ENCODE peak calls at places on chromosomes 4 and X, in seven cellular contexts. One of them, this sample, is unnamed.

GRCh38 chr4:188727746-188728145 is 588.5 kb downstream of the TRIML1 start:
- DNase-seq in HFF-Myc: no peak
- DNase-seq in neural progenitor cell: no peak
- DNase-seq in mesothelial cell of epicardium: no peak
- DNase-seq in left lung: no peak
- DNase-seq in MCF 10A: no peak
- DNase-seq in choroid plexus epithelial cell: no peak
- DNase-seq in this sample: no peak

GRCh38 chr4:164116286-164116685 is 621.8 kb downstream of the TMA16 start:
- DNase-seq in HFF-Myc: no peak
- DNase-seq in neural progenitor cell: no peak
- DNase-seq in mesothelial cell of epicardium: no peak
- DNase-seq in left lung: no peak
- DNase-seq in MCF 10A: no peak
- DNase-seq in choroid plexus epithelial cell: no peak
- DNase-seq in this sample: no peak

GRCh38 chrX:7941390-7942042 is 14.3 kb upstream of the PNPLA4 start:
- DNase-seq in HFF-Myc: peak
- DNase-seq in neural progenitor cell: peak
- DNase-seq in mesothelial cell of epicardium: no peak
- DNase-seq in left lung: no peak
- DNase-seq in MCF 10A: peak
- DNase-seq in choroid plexus epithelial cell: peak
- DNase-seq in this sample: no peak

GRCh38 chr4:39030726-39031125 is 1.5 kb downstream of the TMEM156 start:
- DNase-seq in HFF-Myc: no peak
- DNase-seq in neural progenitor cell: no peak
- DNase-seq in mesothelial cell of epicardium: no peak
- DNase-seq in left lung: no peak
- DNase-seq in MCF 10A: no peak
- DNase-seq in choroid plexus epithelial cell: peak
- DNase-seq in this sample: no peak

GRCh38 chr4:158667651-158668198 is 4.0 kb downstream of the C4orf46 start:
- DNase-seq in HFF-Myc: peak
- DNase-seq in neural progenitor cell: no peak
- DNase-seq in mesothelial cell of epicardium: no peak
- DNase-seq in left lung: no peak
- DNase-seq in MCF 10A: peak
- DNase-seq in choroid plexus epithelial cell: peak
- DNase-seq in this sample: no peak

GRCh38 chr4:180197471-180197870 is 2045.7 kb upstream of the TENM3 start:
- DNase-seq in HFF-Myc: no peak
- DNase-seq in neural progenitor cell: no peak
- DNase-seq in mesothelial cell of epicardium: no peak
- DNase-seq in left lung: no peak
- DNase-seq in MCF 10A: no peak
- DNase-seq in choroid plexus epithelial cell: no peak
- DNase-seq in this sample: no peak

GRCh38 chrX:40470830-40471429 is 109.8 kb upstream of the ATP6AP2 start:
- DNase-seq in HFF-Myc: no peak
- DNase-seq in neural progenitor cell: no peak
- DNase-seq in mesothelial cell of epicardium: no peak
- DNase-seq in left lung: no peak
- DNase-seq in MCF 10A: peak
- DNase-seq in choroid plexus epithelial cell: peak
- DNase-seq in this sample: no peak

GRCh38 chrX:53440631-53441517 is 6.7 kb upstream of the HSD17B10 start:
- DNase-seq in HFF-Myc: no peak
- DNase-seq in neural progenitor cell: peak
- DNase-seq in mesothelial cell of epicardium: no peak
- DNase-seq in left lung: peak
- DNase-seq in MCF 10A: peak
- DNase-seq in choroid plexus epithelial cell: peak
- DNase-seq in this sample: no peak

GRCh38 chr4:5266991-5267390 is 215.7 kb downstream of the STK32B start:
- DNase-seq in HFF-Myc: no peak
- DNase-seq in neural progenitor cell: no peak
- DNase-seq in mesothelial cell of epicardium: no peak
- DNase-seq in left lung: no peak
- DNase-seq in MCF 10A: no peak
- DNase-seq in choroid plexus epithelial cell: no peak
- DNase-seq in this sample: no peak

GRCh38 chrX:52368368-52369055 is at the start of gene XAGE2:
- DNase-seq in HFF-Myc: no peak
- DNase-seq in neural progenitor cell: no peak
- DNase-seq in mesothelial cell of epicardium: no peak
- DNase-seq in left lung: no peak
- DNase-seq in MCF 10A: no peak
- DNase-seq in choroid plexus epithelial cell: no peak
- DNase-seq in this sample: no peak

GRCh38 chrX:52359614-52360232 is 9.1 kb upstream of the XAGE2 start:
- DNase-seq in HFF-Myc: no peak
- DNase-seq in neural progenitor cell: no peak
- DNase-seq in mesothelial cell of epicardium: no peak
- DNase-seq in left lung: no peak
- DNase-seq in MCF 10A: peak
- DNase-seq in choroid plexus epithelial cell: peak
- DNase-seq in this sample: no peak

DNA sequence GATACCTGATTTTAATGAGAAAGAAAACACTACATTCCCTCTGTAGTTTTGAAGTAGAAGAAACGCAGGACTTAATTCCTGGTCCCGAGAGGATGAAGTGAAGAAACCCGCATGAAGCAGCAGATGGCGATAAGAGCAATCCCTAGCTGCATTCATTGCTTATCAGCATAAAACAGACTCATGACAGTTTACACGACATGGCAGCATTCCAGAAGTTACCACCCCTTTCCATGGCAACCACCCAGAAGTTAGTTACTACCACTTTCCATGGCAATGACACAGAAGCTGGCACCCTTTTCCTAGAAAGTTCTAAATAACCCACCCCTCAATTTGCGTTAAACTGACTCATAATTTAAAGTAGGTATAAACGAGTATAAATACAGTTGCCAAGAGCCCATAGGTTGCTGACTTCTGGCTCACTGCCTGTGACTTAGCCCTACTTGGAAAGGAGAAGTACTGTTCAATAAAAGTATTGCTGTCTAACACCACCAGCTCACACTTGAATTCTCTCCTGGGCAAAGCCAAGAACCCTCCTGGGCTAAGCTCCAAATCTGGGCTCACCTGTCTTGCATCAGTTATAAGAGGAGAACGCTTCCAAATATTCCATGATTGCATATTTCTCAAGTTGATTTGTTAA is 5.5 kb upstream of the XAGE2 start:
- DNase-seq in HFF-Myc: no peak
- DNase-seq in neural progenitor cell: peak
- DNase-seq in mesothelial cell of epicardium: no peak
- DNase-seq in left lung: no peak
- DNase-seq in MCF 10A: no peak
- DNase-seq in choroid plexus epithelial cell: peak
- DNase-seq in this sample: no peak
- TF ChIP-seq CTCF in HFF-Myc: no peak
- TF ChIP-seq CTCF in neural progenitor cell: peak
- TF ChIP-seq CTCF in mesothelial cell of epicardium: no peak
- TF ChIP-seq CTCF in left lung: no peak
- TF ChIP-seq CTCF in MCF 10A: no peak
- TF ChIP-seq CTCF in choroid plexus epithelial cell: peak
- TF ChIP-seq CTCF in this sample: peak

GRCh38 chrX:153653556-153653955 is 6.6 kb downstream of the DUSP9 start:
- DNase-seq in HFF-Myc: no peak
- DNase-seq in neural progenitor cell: no peak
- DNase-seq in mesothelial cell of epicardium: no peak
- DNase-seq in left lung: no peak
- DNase-seq in MCF 10A: no peak
- DNase-seq in choroid plexus epithelial cell: no peak
- DNase-seq in this sample: no peak

GRCh38 chrX:153649178-153649914 is 2.3 kb downstream of the DUSP9 start:
- DNase-seq in HFF-Myc: no peak
- DNase-seq in neural progenitor cell: peak
- DNase-seq in mesothelial cell of epicardium: peak
- DNase-seq in left lung: peak
- DNase-seq in MCF 10A: peak
- DNase-seq in choroid plexus epithelial cell: no peak
- DNase-seq in this sample: no peak

GRCh38 chrX:153649915-153650782 is 3.1 kb downstream of the DUSP9 start:
- DNase-seq in HFF-Myc: no peak
- DNase-seq in neural progenitor cell: no peak
- DNase-seq in mesothelial cell of epicardium: no peak
- DNase-seq in left lung: peak
- DNase-seq in MCF 10A: no peak
- DNase-seq in choroid plexus epithelial cell: no peak
- DNase-seq in this sample: no peak

GRCh38 chrX:153650959-153651358 is 4.0 kb downstream of the DUSP9 start:
- DNase-seq in HFF-Myc: no peak
- DNase-seq in neural progenitor cell: no peak
- DNase-seq in mesothelial cell of epicardium: no peak
- DNase-seq in left lung: no peak
- DNase-seq in MCF 10A: no peak
- DNase-seq in choroid plexus epithelial cell: no peak
- DNase-seq in this sample: no peak

DNA sequence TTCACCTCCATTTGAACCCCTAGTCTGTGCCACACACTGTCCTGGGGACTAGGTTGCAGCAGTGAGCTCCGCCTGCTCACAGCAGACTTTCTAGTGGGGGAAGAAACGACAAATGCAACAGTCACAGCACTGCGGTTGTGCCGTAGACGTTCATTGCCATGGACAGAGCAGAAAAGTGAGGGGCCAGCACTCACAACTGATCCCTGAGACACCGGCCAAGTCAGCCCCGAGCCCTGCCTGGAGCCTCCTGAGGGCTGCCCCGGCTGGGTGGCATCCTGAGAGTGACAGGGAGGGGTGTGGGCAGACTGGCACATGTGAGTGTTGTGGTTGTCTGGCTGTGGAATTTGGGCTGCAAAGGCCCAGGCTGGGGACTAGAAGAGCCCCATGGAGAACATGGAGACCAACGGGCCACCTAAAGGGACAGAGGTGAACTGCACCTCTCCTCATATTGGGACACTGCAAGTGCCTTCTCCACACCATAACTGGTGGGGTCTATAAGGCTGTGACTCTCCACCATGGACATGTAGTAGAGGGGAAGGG is 4.6 kb downstream of the DUSP9 start:
- DNase-seq in HFF-Myc: no peak
- DNase-seq in neural progenitor cell: no peak
- DNase-seq in mesothelial cell of epicardium: no peak
- DNase-seq in left lung: no peak
- DNase-seq in MCF 10A: peak
- DNase-seq in choroid plexus epithelial cell: no peak
- DNase-seq in this sample: no peak
- TF ChIP-seq CTCF in HFF-Myc: peak
- TF ChIP-seq CTCF in neural progenitor cell: peak
- TF ChIP-seq CTCF in mesothelial cell of epicardium: peak
- TF ChIP-seq CTCF in left lung: peak
- TF ChIP-seq CTCF in MCF 10A: peak
- TF ChIP-seq CTCF in choroid plexus epithelial cell: peak
- TF ChIP-seq CTCF in this sample: peak

DNA sequence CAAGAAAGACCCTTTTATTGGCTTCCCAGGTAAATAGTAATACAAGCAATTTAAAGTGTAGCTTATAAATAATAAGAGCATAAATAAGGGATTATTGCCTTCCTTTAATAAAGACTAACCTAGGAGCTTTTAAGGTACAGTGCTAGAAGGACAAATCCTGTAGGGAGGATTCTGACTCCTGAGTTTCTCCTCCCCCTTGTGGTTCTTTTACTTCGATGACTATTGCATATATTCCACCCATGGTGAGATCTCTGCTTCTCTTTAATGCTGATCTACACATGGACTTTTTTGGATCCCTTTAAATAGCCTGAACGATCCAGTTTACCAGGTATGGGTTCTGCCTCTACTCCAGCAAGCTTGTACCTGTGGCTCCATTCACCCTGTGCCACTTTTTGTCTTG is 2.5 kb downstream of the GALNT7 start:
- DNase-seq in HFF-Myc: no peak
- DNase-seq in neural progenitor cell: peak
- DNase-seq in mesothelial cell of epicardium: no peak
- DNase-seq in left lung: no peak
- DNase-seq in MCF 10A: peak
- DNase-seq in choroid plexus epithelial cell: peak
- DNase-seq in this sample: no peak
- TF ChIP-seq CTCF in HFF-Myc: peak
- TF ChIP-seq CTCF in neural progenitor cell: peak
- TF ChIP-seq CTCF in mesothelial cell of epicardium: no peak
- TF ChIP-seq CTCF in left lung: no peak
- TF ChIP-seq CTCF in MCF 10A: no peak
- TF ChIP-seq CTCF in choroid plexus epithelial cell: peak
- TF ChIP-seq CTCF in this sample: peak

GRCh38 chr4:144556636-144557035 is 89.3 kb upstream of the HHIP start:
- DNase-seq in HFF-Myc: no peak
- DNase-seq in neural progenitor cell: no peak
- DNase-seq in mesothelial cell of epicardium: no peak
- DNase-seq in left lung: no peak
- DNase-seq in MCF 10A: no peak
- DNase-seq in choroid plexus epithelial cell: no peak
- DNase-seq in this sample: no peak

GRCh38 chr4:144557404-144557803 is 88.6 kb upstream of the HHIP start:
- DNase-seq in HFF-Myc: no peak
- DNase-seq in neural progenitor cell: no peak
- DNase-seq in mesothelial cell of epicardium: no peak
- DNase-seq in left lung: no peak
- DNase-seq in MCF 10A: peak
- DNase-seq in choroid plexus epithelial cell: peak
- DNase-seq in this sample: no peak

GRCh38 chr4:144565558-144566195 is 80.3 kb upstream of the HHIP start:
- DNase-seq in HFF-Myc: no peak
- DNase-seq in neural progenitor cell: no peak
- DNase-seq in mesothelial cell of epicardium: no peak
- DNase-seq in left lung: no peak
- DNase-seq in MCF 10A: no peak
- DNase-seq in choroid plexus epithelial cell: peak
- DNase-seq in this sample: no peak

GRCh38 chr4:144564358-144564757 is 81.6 kb upstream of the HHIP start:
- DNase-seq in HFF-Myc: no peak
- DNase-seq in neural progenitor cell: no peak
- DNase-seq in mesothelial cell of epicardium: no peak
- DNase-seq in left lung: no peak
- DNase-seq in MCF 10A: no peak
- DNase-seq in choroid plexus epithelial cell: peak
- DNase-seq in this sample: no peak

GRCh38 chr4:144562019-144562740 is 83.8 kb upstream of the HHIP start:
- DNase-seq in HFF-Myc: no peak
- DNase-seq in neural progenitor cell: peak
- DNase-seq in mesothelial cell of epicardium: no peak
- DNase-seq in left lung: no peak
- DNase-seq in MCF 10A: no peak
- DNase-seq in choroid plexus epithelial cell: no peak
- DNase-seq in this sample: no peak
- TF ChIP-seq CTCF in HFF-Myc: no peak
- TF ChIP-seq CTCF in neural progenitor cell: peak
- TF ChIP-seq CTCF in mesothelial cell of epicardium: no peak
- TF ChIP-seq CTCF in left lung: no peak
- TF ChIP-seq CTCF in MCF 10A: no peak
- TF ChIP-seq CTCF in choroid plexus epithelial cell: peak
- TF ChIP-seq CTCF in this sample: no peak

DNA sequence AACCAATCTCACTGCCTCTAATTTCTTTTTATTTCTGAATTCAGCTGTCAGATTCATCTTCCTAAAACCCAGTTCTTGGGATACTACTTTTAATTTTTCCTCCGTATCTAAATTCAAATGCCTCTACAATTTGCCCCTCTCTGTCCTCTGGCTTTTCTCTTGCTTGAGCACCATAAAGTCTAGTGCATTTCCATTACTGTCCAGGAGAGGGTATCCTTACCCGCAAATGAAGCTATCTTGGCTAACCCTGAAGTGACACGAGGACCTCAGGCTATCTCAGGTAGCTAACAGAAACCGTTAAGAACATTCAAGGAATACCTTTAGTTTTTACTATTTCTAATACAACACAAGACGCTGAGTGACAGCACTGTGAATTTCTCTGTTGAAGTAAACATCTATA is 49.4 kb upstream of the PRR32 start:
- DNase-seq in HFF-Myc: no peak
- DNase-seq in neural progenitor cell: peak
- DNase-seq in mesothelial cell of epicardium: no peak
- DNase-seq in left lung: no peak
- DNase-seq in MCF 10A: peak
- DNase-seq in choroid plexus epithelial cell: no peak
- DNase-seq in this sample: no peak
- TF ChIP-seq CTCF in HFF-Myc: no peak
- TF ChIP-seq CTCF in neural progenitor cell: peak
- TF ChIP-seq CTCF in mesothelial cell of epicardium: peak
- TF ChIP-seq CTCF in left lung: no peak
- TF ChIP-seq CTCF in MCF 10A: peak
- TF ChIP-seq CTCF in choroid plexus epithelial cell: peak
- TF ChIP-seq CTCF in this sample: no peak

This sample was measured in AG09309.